ENCODE peak calls at places on chromosomes 3 and 15, in eight cellular contexts. One of them, this sample, is unnamed.

GRCh38 chr15:35279811-35280210 is 194.7 kb upstream of the NANOGP8 start:
- DNase-seq in A549: no peak
- DNase-seq in mucosa of descending colon: no peak
- DNase-seq in BJ: no peak
- DNase-seq in AG04449: no peak
- DNase-seq in HepG2: no peak
- DNase-seq in transverse colon: no peak
- DNase-seq in thyroid gland: no peak
- DNase-seq in this sample: no peak

GRCh38 chr3:42736081-42736480 is 33.5 kb upstream of the HHATL start:
- DNase-seq in transverse colon: no peak
- DNase-seq in HepG2: no peak
- DNase-seq in AG04449: no peak
- DNase-seq in mucosa of descending colon: no peak
- DNase-seq in thyroid gland: peak; percentile 59
- DNase-seq in BJ: no peak
- DNase-seq in A549: no peak
- DNase-seq in this sample: no peak

GRCh38 chr3:184688251-184688851 is 23.5 kb downstream of the MAGEF1 start:
- DNase-seq in BJ: peak; percentile 78
- DNase-seq in AG04449: peak; percentile 59
- DNase-seq in HepG2: no peak
- DNase-seq in thyroid gland: no peak
- DNase-seq in A549: no peak
- DNase-seq in mucosa of descending colon: no peak
- DNase-seq in transverse colon: no peak
- DNase-seq in this sample: peak; percentile 79

GRCh38 chr15:94844533-94845390 is 613.4 kb downstream of the MCTP2 start:
- DNase-seq in A549: peak; percentile 21
- DNase-seq in HepG2: peak; percentile 96
- DNase-seq in AG04449: no peak
- DNase-seq in BJ: no peak
- DNase-seq in transverse colon: peak; percentile 91
- DNase-seq in thyroid gland: peak; percentile 27
- DNase-seq in mucosa of descending colon: peak; percentile 89
- DNase-seq in this sample: peak; percentile 50

GRCh38 chr3:53318522-53318921 is 28.8 kb downstream of the DCP1A start:
- DNase-seq in mucosa of descending colon: no peak
- DNase-seq in thyroid gland: no peak
- DNase-seq in AG04449: peak; percentile 29
- DNase-seq in transverse colon: no peak
- DNase-seq in BJ: peak; percentile 47
- DNase-seq in A549: no peak
- DNase-seq in HepG2: no peak
- DNase-seq in this sample: peak; percentile 69

GRCh38 chr3:23994247-23994574 is 49.1 kb downstream of the NR1D2 start:
- DNase-seq in thyroid gland: no peak
- DNase-seq in mucosa of descending colon: no peak
- DNase-seq in BJ: no peak
- DNase-seq in AG04449: no peak
- DNase-seq in transverse colon: no peak
- DNase-seq in A549: no peak
- DNase-seq in HepG2: no peak
- DNase-seq in this sample: no peak

GRCh38 chr3:191523099-191523498 is 62.1 kb downstream of the PYDC2 start:
- DNase-seq in A549: no peak
- DNase-seq in HepG2: no peak
- DNase-seq in BJ: no peak
- DNase-seq in mucosa of descending colon: no peak
- DNase-seq in AG04449: no peak
- DNase-seq in transverse colon: no peak
- DNase-seq in thyroid gland: no peak
- DNase-seq in this sample: no peak

GRCh38 chr15:41502787-41503668 is 9.4 kb downstream of the ITPKA start:
- DNase-seq in thyroid gland: no peak
- DNase-seq in HepG2: no peak
- DNase-seq in transverse colon: no peak
- DNase-seq in BJ: no peak
- DNase-seq in mucosa of descending colon: no peak
- DNase-seq in A549: no peak
- DNase-seq in AG04449: no peak
- DNase-seq in this sample: no peak

GRCh38 chr15:83904107-83904720 is 250.3 kb downstream of the ADAMTSL3 start:
- DNase-seq in BJ: no peak
- DNase-seq in HepG2: no peak
- DNase-seq in A549: no peak
- DNase-seq in thyroid gland: no peak
- DNase-seq in transverse colon: peak; percentile 15
- DNase-seq in mucosa of descending colon: no peak
- DNase-seq in AG04449: no peak
- DNase-seq in this sample: peak; percentile 95

GRCh38 chr3:28039829-28040228 is 201.6 kb upstream of the CMC1 start:
- DNase-seq in BJ: no peak
- DNase-seq in HepG2: no peak
- DNase-seq in AG04449: no peak
- DNase-seq in transverse colon: no peak
- DNase-seq in mucosa of descending colon: no peak
- DNase-seq in thyroid gland: no peak
- DNase-seq in A549: no peak
- DNase-seq in this sample: no peak

GRCh38 chr3:17232442-17232841 is 347.7 kb downstream of the PLCL2 start:
- DNase-seq in BJ: no peak
- DNase-seq in HepG2: no peak
- DNase-seq in AG04449: no peak
- DNase-seq in mucosa of descending colon: no peak
- DNase-seq in A549: no peak
- DNase-seq in transverse colon: no peak
- DNase-seq in thyroid gland: no peak
- DNase-seq in this sample: no peak

GRCh38 chr3:47000922-47001730 is 21.7 kb downstream of the NBEAL2 start:
- DNase-seq in A549: no peak
- DNase-seq in AG04449: no peak
- DNase-seq in BJ: no peak
- DNase-seq in thyroid gland: peak; percentile 45
- DNase-seq in HepG2: no peak
- DNase-seq in transverse colon: no peak
- DNase-seq in mucosa of descending colon: peak; percentile 18
- DNase-seq in this sample: no peak

GRCh38 chr3:10524799-10525301 is 19.5 kb upstream of the ATP2B2 start:
- DNase-seq in thyroid gland: no peak
- DNase-seq in mucosa of descending colon: no peak
- DNase-seq in AG04449: no peak
- DNase-seq in HepG2: no peak
- DNase-seq in transverse colon: no peak
- DNase-seq in BJ: no peak
- DNase-seq in A549: no peak
- DNase-seq in this sample: no peak

GRCh38 chr15:63970723-63971426 is 75.4 kb downstream of the DAPK2 start:
- DNase-seq in transverse colon: no peak
- DNase-seq in BJ: no peak
- DNase-seq in mucosa of descending colon: no peak
- DNase-seq in A549: no peak
- DNase-seq in HepG2: no peak
- DNase-seq in AG04449: no peak
- DNase-seq in thyroid gland: no peak
- DNase-seq in this sample: peak; percentile 21

GRCh38 chr3:112631257-112631656 is 9.7 kb downstream of the CCDC80 start:
- DNase-seq in transverse colon: no peak
- DNase-seq in AG04449: no peak
- DNase-seq in HepG2: no peak
- DNase-seq in mucosa of descending colon: no peak
- DNase-seq in BJ: no peak
- DNase-seq in A549: no peak
- DNase-seq in thyroid gland: no peak
- DNase-seq in this sample: no peak

GRCh38 chr3:69196876-69197275 is 74.5 kb upstream of the LMOD3 start:
- DNase-seq in A549: no peak
- DNase-seq in HepG2: no peak
- DNase-seq in transverse colon: no peak
- DNase-seq in mucosa of descending colon: no peak
- DNase-seq in AG04449: no peak
- DNase-seq in BJ: no peak
- DNase-seq in thyroid gland: no peak
- DNase-seq in this sample: no peak

GRCh38 chr3:112735927-112736326 is 95.0 kb upstream of the CCDC80 start:
- DNase-seq in BJ: no peak
- DNase-seq in mucosa of descending colon: no peak
- DNase-seq in transverse colon: no peak
- DNase-seq in AG04449: no peak
- DNase-seq in A549: no peak
- DNase-seq in HepG2: no peak
- DNase-seq in thyroid gland: no peak
- DNase-seq in this sample: no peak

GRCh38 chr3:24506966-24507775 is 12.5 kb upstream of the THRB start:
- DNase-seq in AG04449: no peak
- DNase-seq in mucosa of descending colon: no peak
- DNase-seq in thyroid gland: no peak
- DNase-seq in HepG2: no peak
- DNase-seq in A549: no peak
- DNase-seq in transverse colon: no peak
- DNase-seq in BJ: no peak
- DNase-seq in this sample: no peak

DNA sequence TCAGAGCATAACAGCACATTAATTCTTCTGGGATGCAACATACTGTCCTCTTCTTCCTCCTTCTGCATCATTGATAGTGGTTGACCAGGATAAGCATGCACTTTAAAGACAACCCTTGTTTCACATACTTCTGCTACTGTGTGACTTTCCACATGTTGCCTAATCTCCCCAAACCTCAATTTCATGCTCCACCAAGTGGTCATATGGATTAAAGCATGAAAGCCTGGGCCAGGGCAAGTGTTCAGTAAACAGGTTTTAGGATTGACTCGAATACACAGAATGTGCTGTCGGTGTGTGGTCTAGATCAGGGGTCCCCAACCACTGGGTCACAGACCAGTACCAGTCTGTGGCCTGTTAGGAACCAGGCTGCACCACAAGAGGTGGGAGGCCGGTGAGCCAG is 22.5 kb upstream of the BFSP2 start:
- DNase-seq in BJ: no peak
- DNase-seq in thyroid gland: peak; percentile 11
- DNase-seq in A549: peak; percentile 27
- DNase-seq in AG04449: peak; percentile 12
- DNase-seq in transverse colon: no peak
- DNase-seq in HepG2: peak; percentile 28
- DNase-seq in mucosa of descending colon: no peak
- DNase-seq in this sample: peak; percentile 82
- TF ChIP-seq CTCF in BJ: peak; percentile 62
- TF ChIP-seq CTCF in thyroid gland: peak; percentile 46
- TF ChIP-seq CTCF in A549: peak; percentile 26
- TF ChIP-seq CTCF in AG04449: peak; percentile 49
- TF ChIP-seq CTCF in transverse colon: no peak
- TF ChIP-seq CTCF in HepG2: peak; percentile 59
- TF ChIP-seq CTCF in mucosa of descending colon: no peak
- TF ChIP-seq CTCF in this sample: peak; percentile 75

DNA sequence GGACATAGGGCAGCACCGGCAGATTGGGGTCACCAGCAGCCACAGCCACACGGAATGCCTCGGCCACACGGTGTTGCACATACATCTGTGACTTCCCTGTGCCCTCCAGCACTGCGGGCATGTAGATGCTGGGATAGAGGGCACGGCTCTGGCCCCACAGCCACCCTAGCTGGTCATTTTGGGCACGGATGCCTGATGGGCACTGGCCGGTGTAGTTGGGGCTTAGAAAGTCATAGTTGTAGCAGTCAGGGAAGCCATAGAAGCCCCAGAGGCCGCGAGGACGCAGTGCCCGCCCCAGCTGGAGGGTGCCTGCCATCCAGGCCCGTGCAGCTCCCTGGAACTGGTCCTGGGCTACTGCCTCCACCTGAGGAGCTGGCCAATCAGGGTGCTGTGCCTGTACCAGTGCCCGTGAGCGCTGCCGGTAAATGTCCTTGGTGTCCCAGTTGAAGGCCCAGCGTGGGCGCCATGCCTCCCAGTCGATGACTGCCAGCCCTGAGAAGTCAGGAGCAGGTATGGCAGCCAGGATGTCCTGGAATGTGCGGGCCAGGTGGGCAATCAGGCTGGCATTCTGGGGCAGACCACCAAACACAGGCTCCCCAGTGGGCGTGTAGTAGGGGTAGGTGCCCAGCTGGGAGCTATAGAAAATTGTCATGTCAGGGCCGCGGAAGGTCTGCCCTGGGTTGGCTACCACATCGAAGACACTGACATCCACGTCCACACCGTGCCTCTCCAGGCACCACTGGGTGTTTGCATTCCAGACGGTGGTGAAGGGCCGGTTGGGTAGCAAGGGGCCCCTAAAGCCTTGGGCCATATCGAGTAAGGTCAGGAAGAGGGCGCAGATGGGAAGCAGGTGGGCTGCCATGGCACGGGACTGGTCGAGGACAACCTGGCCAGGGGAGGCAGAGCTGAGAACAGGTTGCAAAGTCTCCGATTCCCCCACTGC is 1.0 kb downstream of the HYAL1 start:
- DNase-seq in A549: no peak
- DNase-seq in mucosa of descending colon: peak; percentile 41
- DNase-seq in AG04449: no peak
- DNase-seq in BJ: no peak
- DNase-seq in thyroid gland: no peak
- DNase-seq in HepG2: no peak
- DNase-seq in transverse colon: no peak
- DNase-seq in this sample: no peak
- H3K4me3 ChIP-seq in A549: no peak overlapping the region
- H3K4me3 ChIP-seq in mucosa of descending colon: no peak overlapping the region
- H3K4me3 ChIP-seq in AG04449: no peak overlapping the region
- H3K4me3 ChIP-seq in BJ: no peak overlapping the region
- H3K4me3 ChIP-seq in thyroid gland: no peak overlapping the region
- H3K4me3 ChIP-seq in HepG2: peak overlapping the region; percentile 67
- H3K4me3 ChIP-seq in transverse colon: peak overlapping the region; percentile 13
- H3K4me3 ChIP-seq in this sample: no peak overlapping the region

GRCh38 chr3:155356594-155357370 is 63.3 kb upstream of the STRIT1 start:
- DNase-seq in thyroid gland: no peak
- DNase-seq in mucosa of descending colon: no peak
- DNase-seq in HepG2: peak; percentile 33
- DNase-seq in transverse colon: no peak
- DNase-seq in A549: peak; percentile 17
- DNase-seq in AG04449: no peak
- DNase-seq in BJ: no peak
- DNase-seq in this sample: peak; percentile 10
- TF ChIP-seq CTCF in thyroid gland: no peak
- TF ChIP-seq CTCF in mucosa of descending colon: no peak
- TF ChIP-seq CTCF in HepG2: peak; percentile 60
- TF ChIP-seq CTCF in transverse colon: no peak
- TF ChIP-seq CTCF in A549: no peak
- TF ChIP-seq CTCF in AG04449: no peak
- TF ChIP-seq CTCF in BJ: no peak
- TF ChIP-seq CTCF in this sample: peak; percentile 43

GRCh38 chr15:97874139-97874538 is 86.4 kb upstream of the ARRDC4 start:
- DNase-seq in A549: no peak
- DNase-seq in thyroid gland: no peak
- DNase-seq in AG04449: no peak
- DNase-seq in HepG2: no peak
- DNase-seq in BJ: no peak
- DNase-seq in mucosa of descending colon: no peak
- DNase-seq in transverse colon: no peak
- DNase-seq in this sample: no peak

GRCh38 chr15:97870771-97871170 is 89.7 kb upstream of the ARRDC4 start:
- DNase-seq in HepG2: no peak
- DNase-seq in mucosa of descending colon: no peak
- DNase-seq in thyroid gland: no peak
- DNase-seq in A549: no peak
- DNase-seq in AG04449: no peak
- DNase-seq in transverse colon: no peak
- DNase-seq in BJ: no peak
- DNase-seq in this sample: no peak

GRCh38 chr15:97875513-97876285 is 84.8 kb upstream of the ARRDC4 start:
- DNase-seq in BJ: no peak
- DNase-seq in transverse colon: peak; percentile 28
- DNase-seq in thyroid gland: peak; percentile 59
- DNase-seq in AG04449: no peak
- DNase-seq in HepG2: no peak
- DNase-seq in A549: peak; percentile 66
- DNase-seq in mucosa of descending colon: peak; percentile 63
- DNase-seq in this sample: peak; percentile 2

GRCh38 chr15:97875025-97875512 is 85.4 kb upstream of the ARRDC4 start:
- DNase-seq in BJ: no peak
- DNase-seq in A549: no peak
- DNase-seq in transverse colon: no peak
- DNase-seq in mucosa of descending colon: no peak
- DNase-seq in AG04449: no peak
- DNase-seq in thyroid gland: no peak
- DNase-seq in HepG2: no peak
- DNase-seq in this sample: no peak
- H3K4me3 ChIP-seq in BJ: no peak overlapping the region
- H3K4me3 ChIP-seq in A549: peak overlapping the region; percentile 41
- H3K4me3 ChIP-seq in transverse colon: peak overlapping the region; percentile 31
- H3K4me3 ChIP-seq in mucosa of descending colon: no peak overlapping the region
- H3K4me3 ChIP-seq in AG04449: no peak overlapping the region
- H3K4me3 ChIP-seq in thyroid gland: no peak overlapping the region
- H3K4me3 ChIP-seq in HepG2: peak overlapping the region; percentile 42
- H3K4me3 ChIP-seq in this sample: peak overlapping the region; percentile 18

This sample was measured in choroid plexus epithelial cell.